ENCODE peak calls at places on chromosomes 16 and 17, in five cellular contexts. Z is IMR-90, G is Peyer's patch, W is heart left ventricle, I is body of pancreas. S is an unnamed sample. For H3K36me3, the result is how much of the 10 kb centered on the place peaks cover.

GRCh38 chr16:80614908-80615696 is 74.3 kb downstream of the DYNLRB2 start:
- DNase-seq in Z (peak), G (no peak), I (no peak), W (no peak), S (no peak)

GRCh38 chr16:64830653-64831052 is 291.2 kb downstream of the CDH11 start:
- DNase-seq in G (no peak), I (no peak), Z (peak), W (no peak), S (no peak)

GRCh38 chr17:61504697-61505096 is 52.5 kb downstream of the TBX4 start:
- DNase-seq in I (no peak), Z (peak), W (no peak), G (no peak), S (no peak)

GRCh38 chr17:80892900-80893603 is 98.6 kb upstream of the CHMP6 start:
- DNase-seq in Z (peak), I (no peak), G (no peak), W (peak), S (no peak)

GRCh38 chr17:74455025-74455585 is 11.3 kb upstream of the CD300A start:
- DNase-seq in W (peak), Z (no peak), I (no peak), G (no peak), S (peak)

GRCh38 chr16:22262460-22262859 is 34.7 kb upstream of the POLR3E start:
- DNase-seq in Z (peak), I (no peak), W (no peak), G (no peak), S (no peak)

GRCh38 chr17:4130715-4131114 is 12.1 kb downstream of the ZZEF1 start:
- DNase-seq in Z (peak), G (peak), I (no peak), W (no peak), S (peak)

GRCh38 chr16:11783319-11784047 is 13.6 kb downstream of the ZC3H7A start:
- DNase-seq in W (no peak), Z (peak), I (no peak), G (no peak), S (no peak)

GRCh38 chr17:17889922-17890321 is 53.1 kb upstream of the SREBF1 start:
- DNase-seq in G (no peak), Z (no peak), I (no peak), W (no peak), S (no peak)

GRCh38 chr16:89300976-89301360 is 83.5 kb downstream of the ZNF778 start:
- DNase-seq in I (no peak), W (no peak), G (no peak), Z (no peak), S (no peak)

GRCh38 chr17:67920212-67920611 is 76.1 kb downstream of the C17orf58 start:
- DNase-seq in Z (no peak), W (no peak), G (no peak), I (no peak), S (no peak)
- H3K36me3 ChIP-seq in Z (under half), W (half or more), G (half or more), I (under half), S (under half)

GRCh38 chr17:47223007-47223406 is 13.9 kb downstream of the MYL4 start:
- DNase-seq in W (no peak), G (no peak), Z (no peak), I (no peak), S (no peak)
- TF ChIP-seq POLR2A in W (no peak), G (no peak), Z (no peak), I (no peak), S (no peak)

DNA sequence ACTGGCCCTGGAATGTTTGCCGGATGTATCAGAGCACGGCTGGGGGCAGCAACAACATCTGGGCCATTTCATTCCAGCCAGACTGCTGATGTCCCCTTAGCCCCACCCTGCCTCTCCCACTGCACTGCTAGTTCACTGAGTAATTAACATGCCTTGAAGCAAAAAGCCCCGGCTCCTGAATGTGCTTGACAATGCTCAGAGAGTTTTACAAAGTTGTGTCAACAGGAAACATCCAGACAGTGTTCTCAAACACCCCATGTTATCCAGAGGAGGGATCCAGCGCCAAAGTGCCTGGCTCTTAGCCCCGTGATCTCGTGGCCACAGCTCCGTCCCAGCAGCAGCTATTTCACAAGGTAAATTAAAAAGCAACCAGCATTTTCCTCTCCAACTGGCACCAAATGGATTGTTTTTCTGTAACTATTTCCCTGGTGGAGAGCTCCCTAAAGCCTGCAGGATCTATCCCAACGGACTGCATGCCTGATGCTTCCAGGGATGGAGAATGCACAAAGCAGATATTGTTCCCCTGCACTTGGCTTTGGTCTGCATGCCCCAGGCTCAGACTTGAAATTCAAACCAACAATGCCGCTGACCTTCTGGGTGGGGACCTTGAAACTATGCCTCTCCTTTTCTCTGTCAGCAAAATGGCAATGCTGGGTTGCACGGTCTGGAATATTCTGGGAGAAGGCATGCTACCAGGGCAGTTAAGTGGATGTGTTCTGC is 115.6 kb upstream of the CDH5 start:
- DNase-seq in G (peak), Z (peak), I (peak), W (no peak), S (peak)
- H3K4me3 ChIP-seq in G (no peak), Z (no peak), I (no peak), W (no peak), S (no peak)

DNA sequence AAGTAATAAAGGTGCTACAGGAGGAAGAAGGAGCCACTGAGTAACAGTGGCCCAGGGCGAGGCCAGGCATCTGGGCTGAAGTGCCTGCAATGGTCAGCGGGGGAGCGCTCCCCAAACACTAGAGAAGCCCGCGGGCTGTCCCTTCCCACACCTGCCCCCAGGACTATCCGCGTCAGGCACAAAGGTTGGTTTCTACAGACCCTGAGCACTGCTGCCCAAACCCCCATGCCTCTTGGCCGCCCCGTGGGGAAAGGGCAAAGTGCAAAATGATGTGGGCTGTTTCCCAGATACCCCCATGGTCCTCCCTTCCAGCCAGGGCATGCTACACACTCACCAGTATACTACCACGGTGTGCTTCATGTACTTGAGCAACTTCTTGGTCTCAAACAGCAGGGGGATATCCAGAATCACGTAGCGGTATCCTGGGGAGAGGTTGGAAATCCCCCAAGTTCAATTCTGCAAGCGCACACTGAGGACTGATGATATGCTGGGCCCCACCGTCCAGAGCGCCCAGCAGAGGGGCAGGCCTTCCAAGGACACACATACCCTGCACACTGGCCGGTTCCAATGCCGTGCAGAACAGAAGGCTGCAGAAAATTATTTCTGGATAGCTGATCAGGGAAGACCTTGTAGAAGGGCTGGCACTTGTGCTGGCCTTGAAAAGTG is 21.5 kb downstream of the DCAKD start:
- DNase-seq in I (no peak), G (no peak), W (no peak), Z (no peak), S (no peak)
- H3K36me3 ChIP-seq in I (under half), G (half or more), W (half or more), Z (under half), S (under half)

GRCh38 chr17:21284319-21285163 is at the start of gene MAP2K3:
- DNase-seq in I (peak), Z (peak), G (peak), W (peak), S (peak)
- TF ChIP-seq POLR2A in I (peak), Z (peak), G (peak), W (peak), S (peak)

GRCh38 chr17:48546187-48546923 is 1.4 kb upstream of the HOXB2 start:
- DNase-seq in Z (peak), G (no peak), I (no peak), W (peak), S (no peak)

GRCh38 chr17:48548687-48549621 is 4.0 kb upstream of the HOXB2 start:
- DNase-seq in W (no peak), I (no peak), G (no peak), Z (peak), S (no peak)

GRCh38 chr17:48545539-48545938 is 630 bp upstream of the HOXB2 start:
- DNase-seq in G (no peak), I (no peak), W (no peak), Z (peak), S (no peak)

GRCh38 chr17:48547839-48548686 is 3.2 kb upstream of the HOXB2 start:
- DNase-seq in I (no peak), Z (peak), W (no peak), G (peak), S (no peak)

DNA sequence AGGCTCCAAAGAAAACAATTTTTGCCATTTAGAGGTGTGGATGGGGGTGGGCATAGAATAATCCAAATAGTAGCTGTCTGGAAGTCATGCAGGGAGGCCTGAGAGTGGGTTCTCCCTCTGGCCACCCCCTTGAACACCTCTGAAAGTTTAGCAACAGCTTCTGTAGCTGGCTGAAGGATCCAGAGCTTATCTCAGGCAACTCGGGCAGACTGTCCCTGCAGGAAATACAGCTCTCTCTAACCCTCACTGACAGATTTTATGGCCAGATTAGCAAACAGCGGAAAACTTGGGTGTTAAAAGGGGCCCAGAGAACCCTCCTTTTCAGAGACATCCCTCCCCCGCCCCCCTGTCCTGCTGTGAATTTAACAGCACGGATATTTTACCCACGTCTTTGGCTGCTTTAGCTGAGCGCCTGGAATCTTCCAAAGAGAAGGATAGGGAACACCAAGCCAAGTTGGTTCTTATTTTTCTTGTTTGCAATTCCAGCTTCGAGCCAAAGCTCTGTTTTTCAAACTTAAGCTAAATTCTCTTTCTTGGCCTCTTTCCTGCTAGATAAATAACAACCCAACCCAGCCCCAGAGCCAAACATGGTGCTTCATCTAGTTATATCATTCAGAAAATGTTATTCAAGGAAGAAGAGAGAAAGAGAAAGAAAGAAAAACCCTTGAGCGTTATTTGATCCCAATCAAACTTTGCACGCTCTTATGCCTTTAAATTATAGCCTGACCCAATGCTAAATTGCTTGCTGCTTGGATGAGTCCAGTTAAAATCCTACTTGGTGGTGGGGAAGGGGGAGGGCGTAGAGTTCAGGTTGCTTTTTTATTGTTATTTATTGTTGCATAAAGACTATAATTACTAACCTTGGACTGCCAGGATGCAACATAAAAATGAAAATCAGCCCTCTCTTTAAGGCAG is 2.3 kb upstream of the HOXB2 start:
- DNase-seq in W (no peak), G (no peak), I (no peak), Z (peak), S (no peak)
- H3K4me3 ChIP-seq in W (peak), G (no peak), I (no peak), Z (peak), S (peak)

GRCh38 chr16:68228652-68229051 is 7.3 kb downstream of the ESRP2 start:
- DNase-seq in I (no peak), W (no peak), Z (no peak), G (peak), S (no peak)

GRCh38 chr16:68229431-68230175 is 6.3 kb downstream of the ESRP2 start:
- DNase-seq in I (peak), W (peak), G (peak), Z (peak), S (no peak)

GRCh38 chr16:68227183-68227793 is 8.6 kb downstream of the ESRP2 start:
- DNase-seq in G (peak), I (no peak), W (peak), Z (no peak), S (no peak)

GRCh38 chr16:68230176-68230571 is 5.8 kb downstream of the ESRP2 start:
- DNase-seq in G (peak), Z (no peak), W (peak), I (no peak), S (no peak)

GRCh38 chr16:68227850-68228553 is 7.9 kb downstream of the ESRP2 start:
- DNase-seq in W (peak), I (peak), G (peak), Z (no peak), S (no peak)
- H3K36me3 ChIP-seq in W (under half), I (under half), G (under half), Z (under half), S (under half)

GRCh38 chr17:1110844-1111598 is 68.8 kb downstream of the ABR start:
- DNase-seq in Z (peak), G (peak), I (peak), W (peak), S (peak)

GRCh38 chr17:1108810-1109605 is 70.8 kb downstream of the ABR start:
- DNase-seq in I (peak), Z (peak), W (peak), G (peak), S (peak)

GRCh38 chr17:1108560-1108809 is 71.3 kb downstream of the ABR start:
- DNase-seq in Z (no peak), W (no peak), I (no peak), G (no peak), S (no peak)

GRCh38 chr17:1110524-1110843 is 69.3 kb downstream of the ABR start:
- DNase-seq in I (no peak), Z (no peak), G (no peak), W (no peak), S (no peak)

GRCh38 chr17:1109606-1110523 is 69.9 kb downstream of the ABR start:
- DNase-seq in G (peak), W (peak), I (peak), Z (no peak), S (peak)
- TF ChIP-seq POLR2A in G (peak), W (no peak), I (peak), Z (no peak), S (peak)